ENCODE peak calls at places on chromosome 14, in seven cellular contexts. X is H1, B is mesenchymal stem cell, D is IMR-90, N is H9, K is neuronal stem cell, G is trophoblast cell. W is an unnamed sample.

GRCh38 chr14:28083456-28083855 is 683.1 kb upstream of the FOXG1 start:
- DNase-seq in X (no peak), B (no peak), D (no peak), N (no peak), K (no peak), G (no peak), W (no peak)

GRCh38 chr14:77032483-77032853 is 4.0 kb upstream of the IRF2BPL start:
- DNase-seq in X (no peak), B (no peak), D (no peak), N (no peak), K (no peak), G (no peak), W (no peak)

GRCh38 chr14:56129941-56130340 is 11.7 kb downstream of the PELI2 start:
- DNase-seq in X (no peak), B (no peak), D (no peak), N (no peak), K (no peak), G (no peak), W (peak)

GRCh38 chr14:38207830-38208815 is at the start of gene SSTR1:
- DNase-seq in X (no peak), B (peak), D (no peak), N (peak), K (peak), G (no peak), W (no peak)

GRCh38 chr14:61462566-61463195 is 141.3 kb downstream of the PRKCH start:
- DNase-seq in X (no peak), B (peak), D (peak), N (no peak), K (no peak), G (no peak), W (no peak)

GRCh38 chr14:82313889-82314288 is 780.2 kb upstream of the SEL1L start:
- DNase-seq in X (no peak), B (no peak), D (no peak), N (no peak), K (no peak), G (no peak), W (no peak)

GRCh38 chr14:49940805-49941421 is 48.0 kb downstream of the ARF6 start:
- DNase-seq in X (no peak), B (peak), D (peak), N (no peak), K (no peak), G (peak), W (no peak)

GRCh38 chr14:90652626-90653025 is 163.6 kb downstream of the TTC7B start:
- DNase-seq in X (no peak), B (no peak), D (no peak), N (no peak), K (no peak), G (no peak), W (no peak)

GRCh38 chr14:85421166-85421877 is 108.6 kb upstream of the FLRT2 start:
- DNase-seq in X (no peak), B (peak), D (peak), N (no peak), K (no peak), G (no peak), W (no peak)

GRCh38 chr14:65780566-65780965 is 368.0 kb downstream of the FUT8 start:
- DNase-seq in X (no peak), B (no peak), D (no peak), N (no peak), K (no peak), G (no peak), W (no peak)

GRCh38 chr14:91998667-91999570 is 40.9 kb downstream of the TRIP11 start:
- DNase-seq in X (no peak), B (no peak), D (no peak), N (no peak), K (no peak), G (no peak), W (no peak)

GRCh38 chr14:90849787-90850444 is 33.7 kb upstream of the TTC7B start:
- DNase-seq in X (no peak), B (peak), D (no peak), N (no peak), K (no peak), G (no peak), W (no peak)

GRCh38 chr14:39843881-39844280 is 411.6 kb upstream of the FBXO33 start:
- DNase-seq in X (no peak), B (no peak), D (no peak), N (no peak), K (no peak), G (peak), W (no peak)

GRCh38 chr14:104390941-104391901 is 188.3 kb upstream of the C14orf180 start:
- DNase-seq in X (no peak), B (no peak), D (no peak), N (peak), K (no peak), G (no peak), W (no peak)

GRCh38 chr14:101072070-101072469 is 168.5 kb upstream of the RTL1 start:
- DNase-seq in X (no peak), B (no peak), D (no peak), N (peak), K (no peak), G (no peak), W (no peak)

GRCh38 chr14:63759454-63759853 is 31.6 kb upstream of the SGPP1 start:
- DNase-seq in X (no peak), B (no peak), D (peak), N (no peak), K (no peak), G (peak), W (no peak)

GRCh38 chr14:103607039-103607668 is 21.9 kb upstream of the KLC1 start:
- DNase-seq in X (no peak), B (peak), D (peak), N (peak), K (no peak), G (peak), W (peak)

GRCh38 chr14:26276757-26277156 is 321.1 kb downstream of the NOVA1 start:
- DNase-seq in X (no peak), B (no peak), D (no peak), N (peak), K (peak), G (no peak), W (peak)

GRCh38 chr14:54148251-54148650 is 191.6 kb upstream of the BMP4 start:
- DNase-seq in X (no peak), B (peak), D (no peak), N (no peak), K (no peak), G (no peak), W (peak)

GRCh38 chr14:48125654-48126053 is 450.2 kb upstream of the MDGA2 start:
- DNase-seq in X (no peak), B (no peak), D (no peak), N (peak), K (peak), G (no peak), W (peak)

GRCh38 chr14:48193893-48194292 is 518.5 kb upstream of the MDGA2 start:
- DNase-seq in X (no peak), B (no peak), D (no peak), N (no peak), K (no peak), G (no peak), W (no peak)

GRCh38 chr14:44657688-44658388 is 150.8 kb upstream of the FSCB start:
- DNase-seq in X (no peak), B (peak), D (peak), N (no peak), K (peak), G (peak), W (peak)

GRCh38 chr14:33709286-33709685 is 241.6 kb downstream of the EGLN3 start:
- DNase-seq in X (no peak), B (no peak), D (no peak), N (no peak), K (no peak), G (no peak), W (no peak)

GRCh38 chr14:21227981-21228380 is 41.3 kb downstream of the HNRNPC start:
- DNase-seq in X (no peak), B (no peak), D (no peak), N (no peak), K (no peak), G (no peak), W (no peak)
- H4K8ac ChIP-seq in X (no peak), B (no peak), D (no peak), N (no peak), K (no peak), G (no peak), W (no peak)

GRCh38 chr14:93960108-93960475 is 16.3 kb downstream of the ASB2 start:
- DNase-seq in X (no peak), B (no peak), D (peak), N (no peak), K (no peak), G (no peak), W (no peak)
- H4K8ac ChIP-seq in X (no peak), B (no peak), D (no peak), N (no peak), K (no peak), G (peak), W (no peak)

DNA sequence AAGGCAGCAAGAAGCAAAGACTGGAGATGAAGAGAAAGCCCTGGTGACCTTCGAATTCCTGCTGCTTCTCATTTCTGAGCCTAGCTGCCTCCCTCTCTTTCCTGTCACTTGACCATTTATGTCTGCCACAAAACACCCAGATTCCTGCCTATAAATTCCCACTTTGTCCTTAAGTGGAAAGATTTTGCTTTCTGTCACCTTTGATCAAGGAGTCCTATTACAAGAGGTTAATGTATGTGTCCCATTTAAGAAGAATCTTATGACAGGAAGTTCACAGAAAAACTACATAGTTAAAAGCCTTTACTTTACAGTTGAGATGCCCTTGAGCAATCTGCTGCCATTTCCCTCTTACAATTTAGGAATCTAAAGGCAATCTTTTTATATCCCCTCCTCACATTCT is 155.7 kb downstream of the GALC start:
- DNase-seq in X (no peak), B (no peak), D (no peak), N (no peak), K (no peak), G (no peak), W (no peak)
- H4K8ac ChIP-seq in X (no peak), B (no peak), D (no peak), N (no peak), K (no peak), G (no peak), W (no peak)

GRCh38 chr14:22980672-22981089 is 1.7 kb downstream of the AJUBA start:
- DNase-seq in X (no peak), B (no peak), D (peak), N (peak), K (peak), G (peak), W (peak)
- H4K8ac ChIP-seq in X (peak), B (peak), D (peak), N (no peak), K (no peak), G (peak), W (no peak)

GRCh38 chr14:71566276-71566675 is 366.0 kb upstream of the RGS6 start:
- DNase-seq in X (no peak), B (no peak), D (no peak), N (no peak), K (no peak), G (no peak), W (no peak)
- H4K8ac ChIP-seq in X (no peak), B (no peak), D (no peak), N (no peak), K (no peak), G (no peak), W (no peak)

GRCh38 chr14:98878278-98878677 is 393.7 kb downstream of the BCL11B start:
- DNase-seq in X (no peak), B (no peak), D (no peak), N (no peak), K (no peak), G (no peak), W (no peak)

GRCh38 chr14:98871796-98872195 is 400.2 kb downstream of the BCL11B start:
- DNase-seq in X (no peak), B (no peak), D (no peak), N (no peak), K (no peak), G (no peak), W (no peak)

GRCh38 chr14:98877065-98877464 is 394.9 kb downstream of the BCL11B start:
- DNase-seq in X (no peak), B (no peak), D (no peak), N (no peak), K (no peak), G (no peak), W (no peak)
- H4K8ac ChIP-seq in X (no peak), B (no peak), D (no peak), N (no peak), K (no peak), G (no peak), W (no peak)